ENCODE peak calls at places on chromosome 9, in six cellular contexts. P, M, H, A, X and G are unnamed samples.

GRCh38 chr9:4573634-4574391 is 83.5 kb downstream of the SLC1A1 start:
- DNase-seq in P (no peak), M (no peak), H (no peak), A (peak), X (no peak), G (no peak)

GRCh38 chr9:136808075-136808780 is 480 bp downstream of the RABL6 start:
- DNase-seq in P (peak), M (peak), H (peak), A (peak), X (no peak), G (no peak)

GRCh38 chr9:113641100-113641885 is 177.8 kb downstream of the RGS3 start:
- DNase-seq in P (no peak), M (no peak), H (no peak), A (no peak), X (no peak), G (no peak)

GRCh38 chr9:122036988-122037387 is 56.1 kb downstream of the TTLL11 start:
- DNase-seq in P (no peak), M (no peak), H (no peak), A (no peak), X (no peak), G (no peak)

GRCh38 chr9:93861736-93862358 is 93.3 kb downstream of the BARX1 start:
- DNase-seq in P (peak), M (no peak), H (no peak), A (no peak), X (no peak), G (no peak)

GRCh38 chr9:98871456-98872065 is 64.1 kb downstream of the GALNT12 start:
- DNase-seq in P (no peak), M (no peak), H (no peak), A (no peak), X (no peak), G (no peak)

GRCh38 chr9:35859310-35859994 is 10.7 kb downstream of the OR13J1 start:
- DNase-seq in P (no peak), M (peak), H (no peak), A (peak), X (no peak), G (no peak)

GRCh38 chr9:134501266-134502181 is 140.1 kb upstream of the COL5A1 start:
- DNase-seq in P (no peak), M (no peak), H (no peak), A (no peak), X (no peak), G (no peak)

GRCh38 chr9:69173891-69174644 is at the start of gene TJP2:
- DNase-seq in P (peak), M (peak), H (peak), A (peak), X (no peak), G (peak)

GRCh38 chr9:96299823-96300222 is 2.2 kb downstream of the HSD17B3 start:
- DNase-seq in P (no peak), M (no peak), H (no peak), A (no peak), X (no peak), G (no peak)

GRCh38 chr9:92617195-92617813 is 52.6 kb downstream of the IPPK start:
- DNase-seq in P (no peak), M (no peak), H (no peak), A (no peak), X (no peak), G (no peak)

GRCh38 chr9:5488616-5489015 is 21.7 kb upstream of the PDCD1LG2 start:
- DNase-seq in P (no peak), M (no peak), H (no peak), A (no peak), X (no peak), G (no peak)

GRCh38 chr9:70362952-70363351 is 51.5 kb downstream of the KLF9 start:
- DNase-seq in P (no peak), M (no peak), H (no peak), A (no peak), X (no peak), G (no peak)

GRCh38 chr9:121567142-121568100 is 67.8 kb upstream of the GGTA1 start:
- DNase-seq in P (no peak), M (no peak), H (no peak), A (peak), X (no peak), G (no peak)

GRCh38 chr9:15936316-15936869 is 383.6 kb downstream of the CCDC171 start:
- DNase-seq in P (no peak), M (no peak), H (no peak), A (no peak), X (peak), G (no peak)

GRCh38 chr9:25677301-25678146 is 720 bp downstream of the TUSC1 start:
- DNase-seq in P (peak), M (no peak), H (peak), A (peak), X (no peak), G (no peak)

GRCh38 chr9:122056484-122056883 is 36.6 kb downstream of the TTLL11 start:
- DNase-seq in P (no peak), M (peak), H (no peak), A (no peak), X (no peak), G (peak)

GRCh38 chr9:86324901-86325300 is 29.3 kb downstream of the TUT7 start:
- DNase-seq in P (no peak), M (no peak), H (no peak), A (no peak), X (no peak), G (no peak)

GRCh38 chr9:87954230-87954629 is 20.1 kb downstream of the CDK20 start:
- DNase-seq in P (no peak), M (peak), H (peak), A (no peak), X (no peak), G (no peak)

GRCh38 chr9:38309324-38310195 is 82.9 kb upstream of the ALDH1B1 start:
- DNase-seq in P (no peak), M (no peak), H (no peak), A (no peak), X (no peak), G (no peak)

GRCh38 chr9:101635473-101635872 is 40.7 kb upstream of the PPP3R2 start:
- DNase-seq in P (no peak), M (no peak), H (no peak), A (no peak), X (no peak), G (no peak)

GRCh38 chr9:121736964-121737462 is 85.6 kb downstream of the DAB2IP start:
- DNase-seq in P (peak), M (no peak), H (peak), A (no peak), X (no peak), G (no peak)

GRCh38 chr9:112819635-112820496 is 69.3 kb downstream of the SNX30 start:
- DNase-seq in P (no peak), M (peak), H (peak), A (peak), X (peak), G (peak)

GRCh38 chr9:93117924-93118862 is 15.9 kb downstream of the NINJ1 start:
- DNase-seq in P (peak), M (no peak), H (no peak), A (no peak), X (no peak), G (no peak)

GRCh38 chr9:2700398-2700797 is 16.9 kb upstream of the KCNV2 start:
- DNase-seq in P (no peak), M (no peak), H (no peak), A (no peak), X (no peak), G (no peak)

GRCh38 chr9:79362100-79363081 is 209.4 kb upstream of the TLE4 start:
- DNase-seq in P (no peak), M (no peak), H (no peak), A (no peak), X (no peak), G (no peak)

GRCh38 chr9:8456327-8456726 is 656.7 kb upstream of the DMAC1 start:
- DNase-seq in P (no peak), M (no peak), H (no peak), A (no peak), X (no peak), G (no peak)

GRCh38 chr9:92896037-92896436 is 18.2 kb upstream of the ZNF484 start:
- DNase-seq in P (no peak), M (no peak), H (no peak), A (no peak), X (no peak), G (no peak)

GRCh38 chr9:123105490-123105889 is 72.0 kb downstream of the GPR21 start:
- DNase-seq in P (no peak), M (no peak), H (no peak), A (no peak), X (no peak), G (no peak)

GRCh38 chr9:75788006-75788634 is 102.4 kb upstream of the PCSK5 start:
- DNase-seq in P (no peak), M (no peak), H (no peak), A (no peak), X (no peak), G (no peak)

GRCh38 chr9:15135167-15135792 is 171.7 kb downstream of the TTC39B start:
- DNase-seq in P (no peak), M (peak), H (peak), A (peak), X (no peak), G (peak)

GRCh38 chr9:82418334-82418733 is 429.8 kb downstream of the SPATA31D1 start:
- DNase-seq in P (no peak), M (no peak), H (no peak), A (no peak), X (no peak), G (no peak)

GRCh38 chr9:95980262-95981125 is 105.0 kb downstream of the ERCC6L2 start:
- DNase-seq in P (no peak), M (no peak), H (no peak), A (no peak), X (no peak), G (no peak)

GRCh38 chr9:95201201-95201600 is 116.3 kb downstream of the FANCC start:
- DNase-seq in P (no peak), M (no peak), H (no peak), A (no peak), X (no peak), G (no peak)

GRCh38 chr9:6845881-6846280 is 88.1 kb downstream of the KDM4C start:
- DNase-seq in P (no peak), M (no peak), H (no peak), A (no peak), X (no peak), G (no peak)

GRCh38 chr9:107784235-107784958 is 294.8 kb upstream of the KLF4 start:
- DNase-seq in P (no peak), M (no peak), H (no peak), A (no peak), X (peak), G (no peak)

DNA sequence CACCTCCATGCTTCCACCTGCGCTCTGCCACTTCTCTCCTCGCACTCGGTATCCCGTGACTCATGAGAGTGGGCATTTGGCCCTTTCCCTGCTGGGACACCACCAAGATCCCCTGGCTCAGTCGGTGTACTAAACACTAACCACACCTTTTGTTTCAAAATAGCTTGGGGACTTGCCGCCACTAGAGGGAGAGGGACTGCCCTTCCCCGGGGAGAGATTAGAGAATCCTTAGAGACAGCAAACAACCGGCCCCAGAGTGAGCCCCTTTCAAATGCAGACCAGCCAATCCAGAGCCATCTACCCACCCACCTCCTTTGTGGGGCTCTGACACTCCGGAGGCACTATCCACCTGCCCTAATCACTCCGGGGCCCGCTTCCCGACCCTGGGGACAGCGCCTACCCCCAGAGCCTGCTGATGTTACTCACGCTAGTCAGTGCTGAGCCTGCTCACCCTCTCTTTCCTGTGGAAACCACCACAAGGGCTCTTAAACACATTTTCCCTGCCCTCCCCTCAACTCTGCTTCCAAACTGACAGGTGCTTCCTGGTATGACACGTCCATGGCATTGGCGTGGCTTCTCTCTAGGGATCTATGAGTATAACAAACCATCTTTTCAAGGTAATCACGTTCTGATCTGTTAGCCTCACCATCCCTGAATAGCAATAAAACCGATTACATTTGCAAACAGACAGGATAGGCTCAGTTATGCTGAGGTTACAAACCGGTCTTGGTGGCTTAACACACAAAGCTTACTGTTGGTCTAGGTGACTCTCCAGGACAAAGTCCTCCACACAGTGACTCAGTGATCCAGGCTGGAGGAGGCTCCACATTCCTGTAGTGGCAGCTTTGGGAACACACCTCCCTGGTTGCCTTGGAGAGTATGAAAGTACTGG is 180.1 kb upstream of the MVB12B start:
- DNase-seq in P (no peak), M (no peak), H (peak), A (no peak), X (no peak), G (peak)
- TF ChIP-seq CTCF in P (peak), M (peak), H (peak), A (peak), X (peak), G (peak)

GRCh38 chr9:124861342-124862229 is at the start of the genes ARPC5L and RPL35:
- DNase-seq in P (peak), M (peak), H (peak), A (peak), X (no peak), G (peak)
- TF ChIP-seq CTCF in P (peak), M (peak), H (no peak), A (no peak), X (no peak), G (no peak)

DNA sequence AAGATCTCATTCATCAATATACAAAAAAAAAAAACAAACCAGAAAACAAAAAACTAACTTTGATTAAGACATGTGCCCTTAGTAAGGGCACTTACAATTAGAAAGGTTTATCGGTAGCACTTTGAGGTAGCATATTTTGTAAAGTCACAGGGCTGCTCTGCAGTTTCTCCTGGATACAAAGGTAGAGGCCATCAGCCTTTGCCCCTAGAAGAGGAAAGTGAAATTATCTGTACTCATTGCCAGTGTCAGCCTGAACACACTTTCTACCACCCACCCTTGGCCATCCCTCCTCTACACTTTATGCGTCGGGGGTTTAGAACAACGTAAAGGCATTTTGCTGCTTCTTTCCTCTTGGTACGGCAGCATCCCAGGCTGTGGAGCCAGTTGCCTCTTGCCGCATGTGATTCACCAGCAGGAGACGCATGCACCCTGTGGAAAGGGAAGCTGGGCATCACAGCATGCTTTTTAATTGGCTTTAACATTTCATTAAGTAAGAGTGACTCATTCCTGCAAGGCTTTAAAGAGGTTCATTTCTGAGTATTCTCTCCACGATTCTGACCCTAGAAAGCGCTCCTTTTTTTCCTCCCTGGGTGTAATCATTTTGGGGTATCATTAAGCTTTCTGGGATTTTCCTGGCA is 84.6 kb downstream of the CEMIP2 start:
- DNase-seq in P (peak), M (no peak), H (no peak), A (peak), X (no peak), G (no peak)
- TF ChIP-seq CTCF in P (peak), M (no peak), H (no peak), A (peak), X (peak), G (no peak)

DNA sequence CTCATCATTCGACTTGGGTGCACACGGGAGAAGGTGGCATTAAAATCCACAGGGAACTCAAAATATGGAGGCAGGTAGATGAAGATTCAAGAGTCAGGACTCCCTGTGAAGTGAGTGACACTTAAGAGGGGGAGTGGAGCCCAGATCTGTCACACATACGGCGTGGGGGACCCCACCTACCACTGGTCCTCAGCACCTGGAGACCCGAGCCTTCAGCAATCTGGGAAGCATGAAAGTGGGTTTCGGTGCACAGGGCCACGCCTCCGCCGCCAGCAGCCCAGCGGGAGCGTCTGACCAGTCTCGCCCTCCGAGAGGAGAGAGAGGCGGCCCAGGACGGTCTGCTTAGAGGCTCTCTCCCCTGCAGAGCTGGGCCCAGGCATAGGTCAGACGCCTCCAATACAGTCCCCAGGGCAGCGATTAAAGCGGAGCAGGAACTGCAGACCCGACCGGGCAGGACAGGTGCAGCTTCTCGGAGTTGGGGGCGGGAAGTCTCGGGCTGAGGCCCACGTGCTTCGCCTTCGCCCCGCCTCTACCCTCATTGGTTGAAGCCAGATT is 639 bp upstream of the SLC2A8 start:
- DNase-seq in P (no peak), M (no peak), H (no peak), A (no peak), X (no peak), G (no peak)
- TF ChIP-seq CTCF in P (no peak), M (no peak), H (no peak), A (no peak), X (no peak), G (no peak)

DNA sequence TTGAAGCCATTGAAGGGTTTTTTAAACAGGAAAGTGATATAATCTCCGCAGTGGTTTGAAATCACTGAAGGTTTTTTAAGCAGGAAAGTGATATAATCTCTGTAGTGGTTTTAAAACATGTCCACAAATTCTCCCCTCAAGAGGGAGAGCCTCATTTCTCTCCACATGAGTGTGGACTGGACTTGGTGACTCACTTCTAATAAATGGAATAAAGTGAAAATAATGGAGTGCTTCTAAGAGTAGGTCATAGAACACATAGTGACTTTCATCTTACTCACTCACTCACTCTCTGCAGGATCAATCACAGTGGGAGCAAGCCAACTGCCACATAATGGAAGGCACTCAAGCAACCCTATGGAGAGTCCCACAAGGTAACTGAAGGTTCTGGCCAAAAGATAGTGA is 12.0 kb downstream of the CTNNAL1 start:
- DNase-seq in P (no peak), M (no peak), H (no peak), A (no peak), X (peak), G (no peak)
- TF ChIP-seq CTCF in P (no peak), M (no peak), H (no peak), A (no peak), X (peak), G (no peak)

GRCh38 chr9:126336350-126337335 is 10.0 kb downstream of the MVB12B start:
- DNase-seq in P (no peak), M (no peak), H (peak), A (no peak), X (no peak), G (no peak)

GRCh38 chr9:126337690-126338426 is 11.2 kb downstream of the MVB12B start:
- DNase-seq in P (no peak), M (no peak), H (peak), A (no peak), X (no peak), G (peak)

GRCh38 chr9:126338945-126339344 is 12.3 kb downstream of the MVB12B start:
- DNase-seq in P (no peak), M (no peak), H (no peak), A (no peak), X (no peak), G (no peak)

GRCh38 chr9:126334626-126335621 is 8.3 kb downstream of the MVB12B start:
- DNase-seq in P (no peak), M (no peak), H (peak), A (no peak), X (peak), G (no peak)

DNA sequence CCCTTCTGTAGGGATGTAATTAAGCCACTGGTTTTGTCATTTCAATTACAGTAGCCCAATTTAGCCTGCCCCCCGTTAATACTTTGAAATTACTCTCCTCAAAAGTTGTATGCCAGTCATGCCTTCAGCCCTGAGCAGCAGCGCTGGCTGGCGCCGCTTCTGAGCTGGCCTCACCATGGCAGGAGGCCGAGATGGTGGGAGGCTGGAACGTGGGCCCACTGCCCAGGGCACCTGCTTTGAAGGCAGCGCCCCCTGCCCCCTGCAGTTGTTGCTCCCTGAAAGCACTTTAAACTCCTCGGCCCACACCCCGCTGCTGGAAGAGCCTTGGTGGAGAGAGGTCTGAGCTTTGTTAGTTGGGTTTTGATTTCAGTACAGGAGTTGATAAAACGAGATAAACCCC is 9.2 kb downstream of the MVB12B start:
- DNase-seq in P (no peak), M (no peak), H (peak), A (no peak), X (no peak), G (no peak)
- TF ChIP-seq CTCF in P (no peak), M (no peak), H (no peak), A (no peak), X (no peak), G (no peak)

GRCh38 chr9:74573792-74574191 is 76.7 kb downstream of the RORB start:
- DNase-seq in P (no peak), M (peak), H (no peak), A (no peak), X (no peak), G (no peak)

GRCh38 chr9:74577956-74578355 is 80.8 kb downstream of the RORB start:
- DNase-seq in P (no peak), M (peak), H (no peak), A (no peak), X (no peak), G (no peak)
- TF ChIP-seq CTCF in P (peak), M (peak), H (no peak), A (no peak), X (peak), G (peak)

GRCh38 chr9:119924736-119925135 is 555.5 kb upstream of the BRINP1 start:
- DNase-seq in P (no peak), M (no peak), H (no peak), A (no peak), X (no peak), G (no peak)
- TF ChIP-seq CTCF in P (no peak), M (no peak), H (no peak), A (no peak), X (no peak), G (no peak)

GRCh38 chr9:73474002-73474600 is 322.4 kb downstream of the ANXA1 start:
- DNase-seq in P (no peak), M (no peak), H (no peak), A (no peak), X (no peak), G (no peak)
- TF ChIP-seq CTCF in P (no peak), M (no peak), H (no peak), A (no peak), X (no peak), G (no peak)